ENCODE peak calls at places on chromosomes 2 and 18, in four cellular contexts. One of them, this sample, is unnamed.

GRCh38 chr2:217650716-217651360 is 352.0 kb downstream of the TNS1 start:
- DNase-seq in upper lobe of right lung: no peak
- DNase-seq in body of pancreas: peak; percentile 72
- DNase-seq in SJSA1: no peak
- DNase-seq in this sample: peak; percentile 49

GRCh38 chr2:187369471-187369870 is 78.6 kb downstream of the CALCRL start:
- DNase-seq in upper lobe of right lung: no peak
- DNase-seq in body of pancreas: no peak
- DNase-seq in SJSA1: no peak
- DNase-seq in this sample: no peak

GRCh38 chr2:22281033-22281432 is 1103.9 kb upstream of the KLHL29 start:
- DNase-seq in body of pancreas: peak; percentile 33
- DNase-seq in SJSA1: no peak
- DNase-seq in upper lobe of right lung: no peak
- DNase-seq in this sample: no peak

GRCh38 chr2:173831312-173832229 is 133.6 kb downstream of the SP3 start:
- DNase-seq in upper lobe of right lung: no peak
- DNase-seq in body of pancreas: peak; percentile 65
- DNase-seq in SJSA1: no peak
- DNase-seq in this sample: no peak

GRCh38 chr2:227154976-227155375 is 9.0 kb downstream of the COL4A4 start:
- DNase-seq in SJSA1: no peak
- DNase-seq in body of pancreas: peak; percentile 39
- DNase-seq in upper lobe of right lung: no peak
- DNase-seq in this sample: no peak

GRCh38 chr2:183063083-183063482 is 15.5 kb upstream of the DUSP19 start:
- DNase-seq in body of pancreas: no peak
- DNase-seq in upper lobe of right lung: no peak
- DNase-seq in SJSA1: no peak
- DNase-seq in this sample: no peak

GRCh38 chr2:46974659-46975058 is 59.1 kb upstream of the MCFD2 start:
- DNase-seq in SJSA1: no peak
- DNase-seq in body of pancreas: no peak
- DNase-seq in upper lobe of right lung: no peak
- DNase-seq in this sample: no peak

GRCh38 chr2:231190531-231191197 is 7.8 kb upstream of the ARMC9 start:
- DNase-seq in upper lobe of right lung: peak; percentile 85
- DNase-seq in body of pancreas: peak; percentile 68
- DNase-seq in SJSA1: no peak
- DNase-seq in this sample: peak; percentile 73

GRCh38 chr2:99096728-99097127 is 44.8 kb upstream of the C2orf15 start:
- DNase-seq in body of pancreas: no peak
- DNase-seq in SJSA1: no peak
- DNase-seq in upper lobe of right lung: no peak
- DNase-seq in this sample: no peak

GRCh38 chr18:78246041-78246440 is 733.6 kb upstream of the SALL3 start:
- DNase-seq in body of pancreas: no peak
- DNase-seq in upper lobe of right lung: no peak
- DNase-seq in SJSA1: no peak
- DNase-seq in this sample: no peak

GRCh38 chr2:100105678-100106054 is 36.7 kb downstream of the AFF3 start:
- DNase-seq in body of pancreas: no peak
- DNase-seq in upper lobe of right lung: no peak
- DNase-seq in SJSA1: no peak
- DNase-seq in this sample: no peak

GRCh38 chr2:63300835-63301234 is 250.2 kb downstream of the OTX1 start:
- DNase-seq in SJSA1: no peak
- DNase-seq in upper lobe of right lung: no peak
- DNase-seq in body of pancreas: no peak
- DNase-seq in this sample: no peak

GRCh38 chr2:175536059-175536458 is 354.5 kb upstream of the ATP5MC3 start:
- DNase-seq in SJSA1: no peak
- DNase-seq in upper lobe of right lung: no peak
- DNase-seq in body of pancreas: no peak
- DNase-seq in this sample: no peak

GRCh38 chr2:3682811-3683210 is 20.6 kb upstream of the DCDC2C start:
- DNase-seq in SJSA1: no peak
- DNase-seq in body of pancreas: no peak
- DNase-seq in upper lobe of right lung: no peak
- DNase-seq in this sample: no peak

GRCh38 chr2:175732523-175732922 is 269.5 kb downstream of the LNPK start:
- DNase-seq in body of pancreas: no peak
- DNase-seq in upper lobe of right lung: no peak
- DNase-seq in SJSA1: no peak
- DNase-seq in this sample: no peak

DNA sequence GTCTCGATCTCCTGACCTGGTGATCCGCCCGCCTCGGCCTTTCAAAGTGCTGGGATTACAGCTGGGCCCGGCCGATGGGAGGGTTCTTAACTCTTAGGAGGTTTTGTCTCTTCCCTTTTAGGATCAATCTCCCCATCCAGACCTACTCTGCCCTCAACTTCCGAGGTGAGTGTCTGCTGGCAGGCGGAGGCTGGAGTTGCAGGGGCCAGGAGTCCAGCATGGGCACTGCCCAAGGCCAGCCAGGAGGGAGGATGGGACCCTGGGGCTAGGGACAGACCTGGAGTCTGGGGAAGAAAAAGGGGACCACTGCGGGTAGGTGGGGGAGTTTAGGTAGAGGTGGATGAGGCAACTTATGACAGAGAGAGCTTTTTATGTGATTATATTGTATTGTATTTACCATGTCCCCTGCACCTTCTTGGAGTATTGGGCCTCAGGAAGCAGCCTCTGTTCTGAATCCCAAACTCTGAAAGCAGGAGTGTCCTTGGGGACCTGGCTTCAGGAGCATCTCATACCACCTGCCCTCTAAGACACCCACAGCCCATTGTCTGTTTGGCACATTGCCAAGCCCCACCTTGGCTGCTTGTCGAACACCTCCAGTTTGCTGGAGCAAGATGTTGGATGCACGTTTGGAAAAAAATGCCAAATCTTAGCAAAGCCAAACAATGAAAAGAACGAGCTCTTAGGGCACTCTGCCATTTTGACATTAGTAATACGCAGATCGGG is 5.6 kb downstream of the DES start:
- DNase-seq in SJSA1: no peak
- DNase-seq in body of pancreas: no peak
- DNase-seq in upper lobe of right lung: no peak
- DNase-seq in this sample: no peak
- H3K27ac ChIP-seq in SJSA1: no peak overlapping the region
- H3K27ac ChIP-seq in body of pancreas: no peak overlapping the region
- H3K27ac ChIP-seq in upper lobe of right lung: no peak overlapping the region
- H3K27ac ChIP-seq in this sample: no peak overlapping the region

GRCh38 chr18:56861244-56861643 is 210.1 kb downstream of the WDR7 start:
- DNase-seq in body of pancreas: peak; percentile 14
- DNase-seq in upper lobe of right lung: no peak
- DNase-seq in SJSA1: no peak
- DNase-seq in this sample: no peak
- H3K27ac ChIP-seq in body of pancreas: no peak overlapping the region
- H3K27ac ChIP-seq in upper lobe of right lung: no peak overlapping the region
- H3K27ac ChIP-seq in SJSA1: no peak overlapping the region
- H3K27ac ChIP-seq in this sample: no peak overlapping the region

GRCh38 chr2:1097086-1097485 is 146.4 kb downstream of the SNTG2 start:
- DNase-seq in body of pancreas: no peak
- DNase-seq in SJSA1: no peak
- DNase-seq in upper lobe of right lung: no peak
- DNase-seq in this sample: no peak
- H3K27ac ChIP-seq in body of pancreas: no peak overlapping the region
- H3K27ac ChIP-seq in SJSA1: no peak overlapping the region
- H3K27ac ChIP-seq in upper lobe of right lung: no peak overlapping the region
- H3K27ac ChIP-seq in this sample: no peak overlapping the region

GRCh38 chr2:7730990-7731389 is 813.8 kb downstream of the RNF144A start:
- DNase-seq in SJSA1: no peak
- DNase-seq in upper lobe of right lung: no peak
- DNase-seq in body of pancreas: no peak
- DNase-seq in this sample: no peak
- H3K27ac ChIP-seq in SJSA1: no peak overlapping the region
- H3K27ac ChIP-seq in upper lobe of right lung: peak overlapping the region; percentile 11
- H3K27ac ChIP-seq in body of pancreas: no peak overlapping the region
- H3K27ac ChIP-seq in this sample: no peak overlapping the region

GRCh38 chr2:226098861-226099466 is 699.5 kb downstream of the NYAP2 start:
- DNase-seq in upper lobe of right lung: no peak
- DNase-seq in body of pancreas: no peak
- DNase-seq in SJSA1: no peak
- DNase-seq in this sample: no peak

GRCh38 chr2:226088366-226088674 is 688.8 kb downstream of the NYAP2 start:
- DNase-seq in upper lobe of right lung: no peak
- DNase-seq in body of pancreas: no peak
- DNase-seq in SJSA1: no peak
- DNase-seq in this sample: no peak

GRCh38 chr2:226095058-226095457 is 695.5 kb downstream of the NYAP2 start:
- DNase-seq in body of pancreas: no peak
- DNase-seq in SJSA1: no peak
- DNase-seq in upper lobe of right lung: no peak
- DNase-seq in this sample: no peak

GRCh38 chr2:226087505-226088365 is 688.2 kb downstream of the NYAP2 start:
- DNase-seq in upper lobe of right lung: no peak
- DNase-seq in SJSA1: no peak
- DNase-seq in body of pancreas: no peak
- DNase-seq in this sample: peak; percentile 85

GRCh38 chr2:226093364-226093763 is 693.9 kb downstream of the NYAP2 start:
- DNase-seq in SJSA1: no peak
- DNase-seq in upper lobe of right lung: no peak
- DNase-seq in body of pancreas: no peak
- DNase-seq in this sample: no peak
- H3K27ac ChIP-seq in SJSA1: no peak overlapping the region
- H3K27ac ChIP-seq in upper lobe of right lung: no peak overlapping the region
- H3K27ac ChIP-seq in body of pancreas: no peak overlapping the region
- H3K27ac ChIP-seq in this sample: no peak overlapping the region

DNA sequence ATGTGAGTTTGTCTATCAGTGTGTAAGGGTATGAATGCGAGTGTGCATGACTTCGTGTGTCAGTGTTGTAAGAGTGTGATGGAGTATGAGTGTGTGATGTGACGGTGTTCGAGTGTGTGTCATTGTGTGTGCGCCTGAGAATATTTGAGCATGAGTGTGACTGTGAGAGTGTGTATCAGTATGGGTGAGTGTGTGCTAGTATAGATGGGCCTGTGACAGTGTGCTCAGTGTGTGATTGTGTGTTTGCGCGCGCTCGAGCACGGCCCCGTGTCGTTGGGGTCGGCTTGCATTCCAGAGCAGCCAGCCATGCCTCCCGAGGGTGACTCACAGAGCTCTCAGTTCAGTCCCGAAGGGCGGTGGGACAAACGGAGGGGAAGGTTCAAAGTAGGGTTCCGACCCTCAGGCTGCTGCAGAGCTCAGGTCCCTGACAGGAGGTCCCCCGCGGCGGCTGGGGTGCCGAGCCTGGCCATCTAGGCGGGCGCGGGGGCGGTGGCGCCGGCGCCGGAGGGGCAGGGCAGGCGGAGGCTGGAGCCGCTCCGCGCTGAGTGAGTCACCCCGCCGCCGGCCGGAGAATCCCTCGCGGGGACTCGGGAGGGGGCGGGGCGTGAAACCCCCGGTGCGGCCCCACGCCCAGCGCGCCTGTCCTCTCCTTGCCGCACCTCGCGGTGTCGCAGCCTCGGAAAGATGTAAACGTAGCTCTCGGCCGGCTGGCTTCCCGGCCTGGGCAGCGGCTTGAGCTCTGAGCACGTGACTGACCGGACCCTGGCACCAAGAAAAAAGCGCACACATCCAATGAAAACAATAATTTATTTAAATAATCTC is 3.8 kb downstream of the DLX2 start:
- DNase-seq in SJSA1: peak; percentile 94
- DNase-seq in body of pancreas: no peak
- DNase-seq in upper lobe of right lung: no peak
- DNase-seq in this sample: no peak
- H3K27ac ChIP-seq in SJSA1: peak overlapping the region; percentile 95
- H3K27ac ChIP-seq in body of pancreas: no peak overlapping the region
- H3K27ac ChIP-seq in upper lobe of right lung: no peak overlapping the region
- H3K27ac ChIP-seq in this sample: no peak overlapping the region

DNA sequence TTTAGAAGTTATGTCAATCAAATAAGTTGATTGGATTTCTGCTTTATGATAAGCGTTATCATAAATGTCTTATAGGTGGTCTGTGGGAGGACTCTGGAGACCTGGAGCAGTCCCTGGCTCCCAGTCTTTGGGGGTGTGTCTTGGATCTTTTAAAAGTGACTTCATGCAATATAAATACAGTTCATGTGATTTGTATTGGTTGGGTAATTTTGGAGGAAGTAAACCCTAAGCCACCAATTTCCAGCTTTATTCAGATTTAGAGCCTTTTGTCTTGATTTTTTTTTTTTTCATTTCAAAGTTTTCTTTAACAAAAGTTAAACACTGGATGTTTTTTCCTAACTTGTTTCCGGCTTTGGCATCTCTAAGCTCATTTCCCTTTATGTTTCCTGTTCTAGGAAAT is 68.8 kb downstream of the MAP4K4 start:
- DNase-seq in SJSA1: no peak
- DNase-seq in upper lobe of right lung: no peak
- DNase-seq in body of pancreas: no peak
- DNase-seq in this sample: no peak
- H3K27ac ChIP-seq in SJSA1: peak overlapping the region; percentile 78
- H3K27ac ChIP-seq in upper lobe of right lung: peak overlapping the region; percentile 53
- H3K27ac ChIP-seq in body of pancreas: no peak overlapping the region
- H3K27ac ChIP-seq in this sample: peak overlapping the region; percentile 58